ENCODE peak calls at places on chromosomes 5 and 9, in seven cellular contexts. One of them, this sample, is unnamed.

GRCh38 chr9:128912270-128912853 is 8.4 kb upstream of the PHYHD1 start:
- DNase-seq in GM23248: peak; percentile 90
- DNase-seq in SK-N-SH: no peak
- DNase-seq in GM23338: peak; percentile 53
- DNase-seq in PC-3: peak; percentile 95
- DNase-seq in PC-9: peak; percentile 98
- DNase-seq in MM.1S: no peak
- DNase-seq in this sample: no peak

GRCh38 chr5:89703799-89704198 is 705.8 kb downstream of the CETN3 start:
- DNase-seq in GM23248: no peak
- DNase-seq in SK-N-SH: no peak
- DNase-seq in GM23338: peak; percentile 93
- DNase-seq in PC-3: peak; percentile 39
- DNase-seq in PC-9: no peak
- DNase-seq in MM.1S: no peak
- DNase-seq in this sample: no peak

GRCh38 chr9:120925535-120926396 is 830 bp downstream of the TRAF1 start:
- DNase-seq in GM23248: peak; percentile 87
- DNase-seq in SK-N-SH: no peak
- DNase-seq in GM23338: no peak
- DNase-seq in PC-3: peak; percentile 23
- DNase-seq in PC-9: no peak
- DNase-seq in MM.1S: no peak
- DNase-seq in this sample: peak; percentile 24

GRCh38 chr5:180668835-180669596 is 19.6 kb upstream of the FLT4 start:
- DNase-seq in GM23248: no peak
- DNase-seq in SK-N-SH: no peak
- DNase-seq in GM23338: no peak
- DNase-seq in PC-3: no peak
- DNase-seq in PC-9: no peak
- DNase-seq in MM.1S: no peak
- DNase-seq in this sample: no peak

GRCh38 chr9:124551472-124552339 is 44.5 kb upstream of the NR5A1 start:
- DNase-seq in GM23248: peak; percentile 79
- DNase-seq in SK-N-SH: peak; percentile 66
- DNase-seq in GM23338: peak; percentile 88
- DNase-seq in PC-3: peak; percentile 64
- DNase-seq in PC-9: peak; percentile 78
- DNase-seq in MM.1S: peak; percentile 39
- DNase-seq in this sample: peak; percentile 33

GRCh38 chr9:36980148-36980974 is 53.7 kb downstream of the PAX5 start:
- DNase-seq in GM23248: no peak
- DNase-seq in SK-N-SH: peak; percentile 72
- DNase-seq in GM23338: peak; percentile 85
- DNase-seq in PC-3: peak; percentile 48
- DNase-seq in PC-9: peak; percentile 40
- DNase-seq in MM.1S: no peak
- DNase-seq in this sample: peak; percentile 61

GRCh38 chr5:168479166-168479565 is 7.1 kb upstream of the RARS1 start:
- DNase-seq in GM23248: no peak
- DNase-seq in SK-N-SH: no peak
- DNase-seq in GM23338: no peak
- DNase-seq in PC-3: peak; percentile 77
- DNase-seq in PC-9: no peak
- DNase-seq in MM.1S: no peak
- DNase-seq in this sample: no peak

GRCh38 chr5:178454821-178455479 is 135.2 kb downstream of the COL23A1 start:
- DNase-seq in GM23248: no peak
- DNase-seq in SK-N-SH: no peak
- DNase-seq in GM23338: peak; percentile 36
- DNase-seq in PC-3: no peak
- DNase-seq in PC-9: no peak
- DNase-seq in MM.1S: no peak
- DNase-seq in this sample: no peak

GRCh38 chr9:120965344-120966004 is 38.9 kb upstream of the TRAF1 start:
- DNase-seq in GM23248: peak; percentile 9
- DNase-seq in SK-N-SH: peak; percentile 25
- DNase-seq in GM23338: peak; percentile 90
- DNase-seq in PC-3: no peak
- DNase-seq in PC-9: no peak
- DNase-seq in MM.1S: no peak
- DNase-seq in this sample: no peak

GRCh38 chr5:108074626-108075025 is 307.3 kb downstream of the FBXL17 start:
- DNase-seq in GM23248: no peak
- DNase-seq in SK-N-SH: no peak
- DNase-seq in GM23338: no peak
- DNase-seq in PC-3: no peak
- DNase-seq in PC-9: no peak
- DNase-seq in MM.1S: no peak
- DNase-seq in this sample: no peak

GRCh38 chr5:3025392-3025791 is 273.9 kb upstream of the IRX2 start:
- DNase-seq in GM23248: no peak
- DNase-seq in SK-N-SH: no peak
- DNase-seq in GM23338: no peak
- DNase-seq in PC-3: no peak
- DNase-seq in PC-9: no peak
- DNase-seq in MM.1S: no peak
- DNase-seq in this sample: no peak

GRCh38 chr5:149337746-149338145 is 7.6 kb upstream of the GRPEL2 start:
- DNase-seq in GM23248: no peak
- DNase-seq in SK-N-SH: no peak
- DNase-seq in GM23338: no peak
- DNase-seq in PC-3: no peak
- DNase-seq in PC-9: no peak
- DNase-seq in MM.1S: no peak
- DNase-seq in this sample: no peak

GRCh38 chr9:88537743-88538055 is 2.7 kb downstream of the NXNL2 start:
- DNase-seq in GM23248: peak; percentile 94
- DNase-seq in SK-N-SH: peak; percentile 50
- DNase-seq in GM23338: peak; percentile 38
- DNase-seq in PC-3: peak; percentile 25
- DNase-seq in PC-9: no peak
- DNase-seq in MM.1S: peak; percentile 18
- DNase-seq in this sample: peak; percentile 2

GRCh38 chr9:4713849-4714248 is 27.2 kb downstream of the AK3 start:
- DNase-seq in GM23248: no peak
- DNase-seq in SK-N-SH: no peak
- DNase-seq in GM23338: no peak
- DNase-seq in PC-3: no peak
- DNase-seq in PC-9: no peak
- DNase-seq in MM.1S: no peak
- DNase-seq in this sample: no peak

GRCh38 chr5:159310492-159310891 is 19.8 kb downstream of the IL12B start:
- DNase-seq in GM23248: no peak
- DNase-seq in SK-N-SH: no peak
- DNase-seq in GM23338: peak; percentile 78
- DNase-seq in PC-3: peak; percentile 32
- DNase-seq in PC-9: no peak
- DNase-seq in MM.1S: peak; percentile 70
- DNase-seq in this sample: no peak

GRCh38 chr5:76256116-76256889 is 146.8 kb upstream of the IQGAP2 start:
- DNase-seq in GM23248: peak; percentile 81
- DNase-seq in SK-N-SH: peak; percentile 71
- DNase-seq in GM23338: peak; percentile 89
- DNase-seq in PC-3: peak; percentile 62
- DNase-seq in PC-9: peak; percentile 58
- DNase-seq in MM.1S: peak; percentile 70
- DNase-seq in this sample: peak; percentile 74

GRCh38 chr5:76325876-76326491 is 77.1 kb upstream of the IQGAP2 start:
- DNase-seq in GM23248: no peak
- DNase-seq in SK-N-SH: no peak
- DNase-seq in GM23338: no peak
- DNase-seq in PC-3: no peak
- DNase-seq in PC-9: no peak
- DNase-seq in MM.1S: peak; percentile 89
- DNase-seq in this sample: peak; percentile 37

GRCh38 chr5:68714810-68715209 is 379.0 kb upstream of the SLC30A5 start:
- DNase-seq in GM23248: no peak
- DNase-seq in SK-N-SH: no peak
- DNase-seq in GM23338: no peak
- DNase-seq in PC-3: no peak
- DNase-seq in PC-9: no peak
- DNase-seq in MM.1S: no peak
- DNase-seq in this sample: no peak

GRCh38 chr5:72703876-72704275 is 112.6 kb upstream of the TNPO1 start:
- DNase-seq in GM23248: no peak
- DNase-seq in SK-N-SH: no peak
- DNase-seq in GM23338: no peak
- DNase-seq in PC-3: no peak
- DNase-seq in PC-9: no peak
- DNase-seq in MM.1S: no peak
- DNase-seq in this sample: no peak
- H3K9me2 ChIP-seq in GM23248: no peaks in the 10 kb centered on the region
- H3K9me2 ChIP-seq in SK-N-SH: no peaks in the 10 kb centered on the region
- H3K9me2 ChIP-seq in GM23338: no peaks in the 10 kb centered on the region
- H3K9me2 ChIP-seq in PC-3: no peaks in the 10 kb centered on the region
- H3K9me2 ChIP-seq in PC-9: no peaks in the 10 kb centered on the region
- H3K9me2 ChIP-seq in MM.1S: no peaks in the 10 kb centered on the region
- H3K9me2 ChIP-seq in this sample: peaks cover 4% of the 10 kb centered on the region

DNA sequence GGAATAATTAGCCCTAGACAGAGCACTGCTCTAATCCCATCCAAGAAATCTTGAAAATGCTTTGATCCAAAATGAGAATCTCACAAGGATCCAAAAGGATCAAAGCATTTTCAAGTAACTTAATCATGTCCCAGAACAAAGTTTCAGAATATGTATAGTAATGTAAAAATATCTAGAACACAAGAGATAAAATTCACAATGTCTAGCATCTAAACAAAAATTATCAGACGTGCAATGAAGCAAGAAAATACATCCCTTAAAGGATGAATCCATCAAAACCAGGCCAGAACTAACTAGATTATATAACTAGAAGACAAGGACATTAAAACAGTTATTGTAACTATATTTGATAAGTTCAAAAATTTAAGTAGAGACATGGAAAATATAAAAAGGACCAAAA is 69.3 kb downstream of the INIP start:
- DNase-seq in GM23248: no peak
- DNase-seq in SK-N-SH: no peak
- DNase-seq in GM23338: no peak
- DNase-seq in PC-3: no peak
- DNase-seq in PC-9: no peak
- DNase-seq in MM.1S: no peak
- DNase-seq in this sample: no peak
- H3K9me2 ChIP-seq in GM23248: no peaks in the 10 kb centered on the region
- H3K9me2 ChIP-seq in SK-N-SH: no peaks in the 10 kb centered on the region
- H3K9me2 ChIP-seq in GM23338: no peaks in the 10 kb centered on the region
- H3K9me2 ChIP-seq in PC-3: no peaks in the 10 kb centered on the region
- H3K9me2 ChIP-seq in PC-9: no peaks in the 10 kb centered on the region
- H3K9me2 ChIP-seq in MM.1S: no peaks in the 10 kb centered on the region
- H3K9me2 ChIP-seq in this sample: no peaks in the 10 kb centered on the region

GRCh38 chr9:137606734-137607138 is 1.2 kb downstream of the ARRDC1 start:
- DNase-seq in GM23248: peak; percentile 36
- DNase-seq in SK-N-SH: no peak
- DNase-seq in GM23338: no peak
- DNase-seq in PC-3: no peak
- DNase-seq in PC-9: peak; percentile 35
- DNase-seq in MM.1S: no peak
- DNase-seq in this sample: no peak
- H3K9me2 ChIP-seq in GM23248: no peaks in the 10 kb centered on the region
- H3K9me2 ChIP-seq in SK-N-SH: no peaks in the 10 kb centered on the region
- H3K9me2 ChIP-seq in GM23338: no peaks in the 10 kb centered on the region
- H3K9me2 ChIP-seq in PC-3: no peaks in the 10 kb centered on the region
- H3K9me2 ChIP-seq in PC-9: no peaks in the 10 kb centered on the region
- H3K9me2 ChIP-seq in MM.1S: no peaks in the 10 kb centered on the region
- H3K9me2 ChIP-seq in this sample: no peaks in the 10 kb centered on the region

GRCh38 chr9:26012797-26013594 is 334.8 kb upstream of the TUSC1 start:
- DNase-seq in GM23248: peak; percentile 12
- DNase-seq in SK-N-SH: no peak
- DNase-seq in GM23338: no peak
- DNase-seq in PC-3: peak; percentile 85
- DNase-seq in PC-9: no peak
- DNase-seq in MM.1S: no peak
- DNase-seq in this sample: no peak
- H3K9me2 ChIP-seq in GM23248: no peaks in the 10 kb centered on the region
- H3K9me2 ChIP-seq in SK-N-SH: no peaks in the 10 kb centered on the region
- H3K9me2 ChIP-seq in GM23338: no peaks in the 10 kb centered on the region
- H3K9me2 ChIP-seq in PC-3: no peaks in the 10 kb centered on the region
- H3K9me2 ChIP-seq in PC-9: no peaks in the 10 kb centered on the region
- H3K9me2 ChIP-seq in MM.1S: no peaks in the 10 kb centered on the region
- H3K9me2 ChIP-seq in this sample: no peaks in the 10 kb centered on the region

GRCh38 chr9:71780953-71781352 is 12.6 kb upstream of the CEMIP2 start:
- DNase-seq in GM23248: no peak
- DNase-seq in SK-N-SH: no peak
- DNase-seq in GM23338: no peak
- DNase-seq in PC-3: peak; percentile 5
- DNase-seq in PC-9: no peak
- DNase-seq in MM.1S: no peak
- DNase-seq in this sample: no peak

GRCh38 chr9:71778085-71778484 is 9.8 kb upstream of the CEMIP2 start:
- DNase-seq in GM23248: no peak
- DNase-seq in SK-N-SH: no peak
- DNase-seq in GM23338: no peak
- DNase-seq in PC-3: no peak
- DNase-seq in PC-9: no peak
- DNase-seq in MM.1S: no peak
- DNase-seq in this sample: no peak

GRCh38 chr9:71783120-71783523 is 14.8 kb upstream of the CEMIP2 start:
- DNase-seq in GM23248: no peak
- DNase-seq in SK-N-SH: no peak
- DNase-seq in GM23338: no peak
- DNase-seq in PC-3: peak; percentile 65
- DNase-seq in PC-9: no peak
- DNase-seq in MM.1S: no peak
- DNase-seq in this sample: peak; percentile 75

DNA sequence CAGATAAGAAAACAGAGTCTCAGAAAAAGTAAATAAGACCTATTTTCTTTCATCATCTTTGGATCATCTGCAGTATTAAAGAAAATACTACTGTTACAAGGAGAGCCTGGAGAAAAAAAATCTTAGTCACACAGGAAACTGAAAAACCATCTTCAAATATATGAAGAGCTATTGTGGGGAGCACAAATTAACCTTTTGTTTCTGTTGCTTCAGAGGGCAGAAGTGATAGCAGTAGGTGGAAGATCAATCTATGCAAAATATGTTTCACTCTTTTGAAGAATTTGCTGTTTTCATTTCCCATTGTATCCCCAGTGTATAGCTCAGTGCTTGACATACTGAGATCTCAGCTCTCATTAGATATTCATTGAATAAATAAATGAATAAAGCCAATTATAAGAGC is 13.1 kb upstream of the CEMIP2 start:
- DNase-seq in GM23248: no peak
- DNase-seq in SK-N-SH: no peak
- DNase-seq in GM23338: no peak
- DNase-seq in PC-3: peak; percentile 10
- DNase-seq in PC-9: no peak
- DNase-seq in MM.1S: no peak
- DNase-seq in this sample: no peak
- H3K9me2 ChIP-seq in GM23248: no peaks in the 10 kb centered on the region
- H3K9me2 ChIP-seq in SK-N-SH: no peaks in the 10 kb centered on the region
- H3K9me2 ChIP-seq in GM23338: no peaks in the 10 kb centered on the region
- H3K9me2 ChIP-seq in PC-3: no peaks in the 10 kb centered on the region
- H3K9me2 ChIP-seq in PC-9: no peaks in the 10 kb centered on the region
- H3K9me2 ChIP-seq in MM.1S: no peaks in the 10 kb centered on the region
- H3K9me2 ChIP-seq in this sample: no peaks in the 10 kb centered on the region

This sample was measured in OCI-LY7.